ENCODE peak calls at places on chromosomes 13 and 19, in five cellular contexts. F is GM12892, Y is spleen, W is GM23338, I is Panc1. V is an unnamed sample.

GRCh38 chr13:29702912-29703351 is 107.4 kb upstream of the SLC7A1 start:
- DNase-seq in F (no peak), Y (no peak), W (peak), I (no peak), V (no peak)

GRCh38 chr19:50434525-50434924 is 1.8 kb downstream of the MYBPC2 start:
- DNase-seq in F (no peak), Y (peak), W (no peak), I (no peak), V (peak)

GRCh38 chr19:24086974-24087595 is at the start of gene ZNF254:
- DNase-seq in F (peak), Y (peak), W (peak), I (peak), V (peak)

GRCh38 chr19:3313199-3313575 is 53.2 kb upstream of the NFIC start:
- DNase-seq in F (no peak), Y (no peak), W (no peak), I (no peak), V (no peak)

GRCh38 chr13:83825676-83826075 is 56.6 kb downstream of the SLITRK1 start:
- DNase-seq in F (no peak), Y (no peak), W (no peak), I (no peak), V (no peak)

GRCh38 chr13:47287291-47287751 is 390.5 kb upstream of the HTR2A start:
- DNase-seq in F (no peak), Y (no peak), W (peak), I (no peak), V (no peak)

GRCh38 chr19:5335593-5335992 is 5.0 kb downstream of the PTPRS start:
- DNase-seq in F (no peak), Y (no peak), W (no peak), I (no peak), V (no peak)

GRCh38 chr19:52722062-52723005 is 12.5 kb downstream of the ZNF611 start:
- DNase-seq in F (no peak), Y (no peak), W (no peak), I (no peak), V (no peak)

GRCh38 chr13:20828540-20829364 is 55.0 kb upstream of the EEF1AKMT1 start:
- DNase-seq in F (no peak), Y (no peak), W (peak), I (no peak), V (peak)

GRCh38 chr19:37506387-37507166 is at the start of gene ZNF793:
- DNase-seq in F (peak), Y (peak), W (peak), I (peak), V (peak)

GRCh38 chr13:112078216-112078615 is 11.3 kb downstream of the SOX1 start:
- DNase-seq in F (no peak), Y (no peak), W (no peak), I (no peak), V (no peak)

GRCh38 chr19:18156841-18157464 is 4.0 kb downstream of the PIK3R2 start:
- DNase-seq in F (no peak), Y (peak), W (no peak), I (no peak), V (peak)

GRCh38 chr13:39501711-39502324 is 101.2 kb downstream of the LHFPL6 start:
- DNase-seq in F (no peak), Y (no peak), W (no peak), I (no peak), V (no peak)

GRCh38 chr19:8413593-8413923 is 453 bp downstream of the MARCHF2 start:
- DNase-seq in F (no peak), Y (no peak), W (no peak), I (no peak), V (no peak)

GRCh38 chr13:102392810-102393209 is 9.0 kb downstream of the FGF14 start:
- DNase-seq in F (no peak), Y (no peak), W (no peak), I (no peak), V (no peak)

GRCh38 chr19:14345364-14345763 is 35.9 kb upstream of the ADGRE5 start:
- DNase-seq in F (no peak), Y (no peak), W (no peak), I (no peak), V (no peak)

GRCh38 chr19:383922-384800 is 24.8 kb downstream of the C2CD4C start:
- DNase-seq in F (no peak), Y (peak), W (peak), I (no peak), V (no peak)

GRCh38 chr13:60788156-60788829 is 391.3 kb downstream of the TDRD3 start:
- DNase-seq in F (no peak), Y (no peak), W (no peak), I (no peak), V (no peak)

GRCh38 chr19:3818918-3819317 is 32.7 kb upstream of the MATK start:
- DNase-seq in F (no peak), Y (no peak), W (peak), I (no peak), V (no peak)

GRCh38 chr13:103394670-103395069 is 328.5 kb upstream of the SLC10A2 start:
- DNase-seq in F (no peak), Y (no peak), W (no peak), I (no peak), V (no peak)

GRCh38 chr13:21745307-21745706 is 74.4 kb downstream of the FGF9 start:
- DNase-seq in F (no peak), Y (no peak), W (no peak), I (no peak), V (no peak)

GRCh38 chr19:38686530-38686888 is 39.1 kb downstream of the ACTN4 start:
- DNase-seq in F (no peak), Y (no peak), W (no peak), I (no peak), V (peak)

GRCh38 chr19:9009431-9009830 is 778 bp downstream of the MUC16 start:
- DNase-seq in F (no peak), Y (no peak), W (no peak), I (no peak), V (no peak)

GRCh38 chr13:98824376-98825160 is 72.1 kb upstream of the SLC15A1 start:
- DNase-seq in F (no peak), Y (no peak), W (no peak), I (no peak), V (no peak)

GRCh38 chr13:25375727-25376358 is 4.1 kb downstream of the ATP8A2 start:
- DNase-seq in F (peak), Y (no peak), W (peak), I (peak), V (peak)

GRCh38 chr13:33369073-33369472 is 83.5 kb upstream of the STARD13 start:
- DNase-seq in F (no peak), Y (no peak), W (no peak), I (no peak), V (no peak)
- TF ChIP-seq POLR2AphosphoS5 in F (no peak), Y (no peak), W (no peak), I (no peak), V (no peak)

GRCh38 chr13:30745917-30746686 is 10.8 kb downstream of the ALOX5AP start:
- DNase-seq in F (no peak), Y (no peak), W (no peak), I (no peak), V (peak)
- TF ChIP-seq POLR2AphosphoS5 in F (no peak), Y (no peak), W (no peak), I (no peak), V (no peak)

GRCh38 chr13:110960219-110960618 is 45.4 kb upstream of the ANKRD10 start:
- DNase-seq in F (no peak), Y (no peak), W (no peak), I (no peak), V (no peak)
- TF ChIP-seq POLR2AphosphoS5 in F (no peak), Y (no peak), W (no peak), I (no peak), V (no peak)

DNA sequence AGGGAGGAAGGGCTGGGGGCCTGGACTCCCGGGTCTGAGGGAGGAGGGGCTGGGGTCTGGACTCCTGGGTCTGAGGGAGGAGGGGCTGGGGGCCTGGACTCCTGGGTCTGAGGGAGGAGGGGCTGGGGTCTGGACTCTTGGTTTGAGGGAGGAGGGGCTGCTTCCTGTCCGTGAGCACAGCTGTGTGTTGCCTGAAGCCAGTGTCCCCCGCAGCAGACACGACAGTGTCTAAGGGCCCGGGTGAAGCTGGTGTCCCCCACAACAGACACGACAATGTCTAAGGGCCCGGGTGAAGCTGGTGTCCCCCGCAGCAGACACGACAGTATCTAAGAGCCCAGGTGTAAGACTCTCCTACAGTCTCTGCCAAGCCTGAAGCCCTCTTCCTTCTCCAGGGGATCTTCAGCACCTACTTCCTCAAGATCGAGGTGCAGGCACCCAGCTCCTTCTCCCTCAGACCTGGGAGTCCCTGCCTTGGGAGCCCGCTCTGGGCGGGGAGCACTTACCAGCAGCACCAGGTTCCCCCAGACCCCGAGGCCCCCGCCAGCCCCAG is 346 bp downstream of the PTPRH start:
- DNase-seq in F (no peak), Y (no peak), W (no peak), I (no peak), V (peak)
- TF ChIP-seq POLR2AphosphoS5 in F (no peak), Y (no peak), W (no peak), I (no peak), V (no peak)

DNA sequence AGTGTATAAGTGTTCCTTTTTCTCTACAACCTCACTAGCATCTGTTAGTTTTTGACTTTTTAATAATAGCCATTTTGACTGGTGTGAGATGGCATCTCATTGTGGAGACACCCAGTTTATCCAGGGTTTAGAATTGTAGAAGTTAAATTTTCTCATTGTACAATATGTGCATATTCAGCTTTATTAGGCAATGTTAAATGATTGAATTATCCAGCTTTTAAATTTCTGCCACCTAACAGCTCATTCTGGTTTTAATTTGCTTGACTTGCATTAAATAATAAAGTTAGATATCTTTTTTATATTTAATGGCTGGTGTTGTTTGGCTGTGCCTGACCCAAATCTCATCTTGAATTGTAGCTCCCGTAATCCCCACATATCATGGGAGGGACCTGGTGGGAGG is 46.7 kb upstream of the ZNF30 start:
- DNase-seq in F (no peak), Y (no peak), W (no peak), I (no peak), V (no peak)
- TF ChIP-seq POLR2AphosphoS5 in F (no peak), Y (no peak), W (no peak), I (no peak), V (no peak)

GRCh38 chr13:89910166-89910565 is 1437.3 kb upstream of the MIR17HG start:
- DNase-seq in F (no peak), Y (no peak), W (no peak), I (no peak), V (no peak)
- TF ChIP-seq POLR2AphosphoS5 in F (no peak), Y (no peak), W (no peak), I (no peak), V (no peak)

DNA sequence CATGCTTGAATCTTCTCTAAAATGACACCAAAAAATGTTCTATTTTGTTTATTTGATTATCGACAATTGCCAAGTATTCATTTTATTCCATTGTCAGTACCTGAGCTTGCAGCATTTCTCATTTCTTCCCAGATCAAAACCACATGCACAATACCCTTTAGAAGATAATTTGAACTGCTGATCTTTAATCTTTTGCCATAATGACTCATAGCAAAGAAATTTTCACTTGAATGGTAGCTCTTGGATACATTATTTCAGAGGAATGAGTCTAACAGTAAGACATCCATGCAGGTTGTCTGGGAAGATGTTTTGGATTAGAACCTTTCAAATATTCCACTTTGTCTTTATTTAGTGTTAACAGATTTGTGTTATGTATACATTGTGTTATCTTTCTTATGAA is 42.0 kb upstream of the RXFP2 start:
- DNase-seq in F (no peak), Y (no peak), W (no peak), I (no peak), V (no peak)
- TF ChIP-seq POLR2AphosphoS5 in F (no peak), Y (no peak), W (no peak), I (no peak), V (no peak)

GRCh38 chr19:47762615-47763308 is 15.7 kb upstream of the SELENOW start:
- DNase-seq in F (no peak), Y (peak), W (peak), I (no peak), V (no peak)
- TF ChIP-seq POLR2AphosphoS5 in F (no peak), Y (peak), W (no peak), I (no peak), V (peak)

GRCh38 chr19:33502991-33503790 is 18.4 kb downstream of the PEPD start:
- DNase-seq in F (no peak), Y (peak), W (no peak), I (no peak), V (no peak)
- TF ChIP-seq POLR2AphosphoS5 in F (no peak), Y (no peak), W (no peak), I (no peak), V (no peak)

V was measured in transverse colon.